ENCODE peak calls at places on chromosomes 11 and 22, in four cellular contexts. S is BJ, I is GM06990, W is body of pancreas. C is an unnamed sample.
A peak's percentile ranks its signal among the peaks of the same experiment; 100 is the strongest.

GRCh38 chr11:129968611-129969419 is 33.8 kb downstream of the PRDM10 start:
- DNase-seq in I (no peak), W (no peak), S (no peak), C (no peak)

GRCh38 chr11:17822021-17822781 is 87.6 kb downstream of the KCNC1 start:
- DNase-seq in I (no peak), S (no peak), W (no peak), C (no peak)

GRCh38 chr11:111684259-111684658 is 81.9 kb downstream of the PPP2R1B start:
- DNase-seq in I (no peak), W (no peak), S (no peak), C (no peak)

GRCh38 chr22:23783496-23784167 is 3.1 kb upstream of the SMARCB1 start:
- DNase-seq in W (no peak), I (no peak), S (no peak), C (no peak)

GRCh38 chr11:102252339-102252891 is 64.9 kb upstream of the BIRC3 start:
- DNase-seq in I (no peak), S (no peak), W (no peak), C (no peak)

GRCh38 chr22:25069758-25070461 is 117.4 kb downstream of the KIAA1671 start:
- DNase-seq in I (no peak), W (no peak), S (no peak), C (no peak)

GRCh38 chr11:123429336-123429735 is 733 bp upstream of the GRAMD1B start:
- DNase-seq in I (no peak), W (no peak), S (peak; percentile 63), C (no peak)

GRCh38 chr22:47345025-47345424 is 582.6 kb downstream of the TBC1D22A start:
- DNase-seq in S (no peak), I (no peak), W (no peak), C (no peak)

GRCh38 chr22:18056161-18056666 is 21.6 kb upstream of the PEX26 start:
- DNase-seq in I (peak; percentile 50), S (peak; percentile 82), W (peak; percentile 27), C (peak; percentile 28)

GRCh38 chr22:32341122-32341740 is 16.4 kb upstream of the RFPL3 start:
- DNase-seq in I (no peak), W (no peak), S (no peak), C (no peak)

GRCh38 chr11:6812391-6813005 is 13.0 kb upstream of the OR6A2 start:
- DNase-seq in W (no peak), S (no peak), I (peak; percentile 17), C (peak; percentile 68)

GRCh38 chr11:125426818-125427528 is 69.1 kb downstream of the FEZ1 start:
- DNase-seq in I (no peak), S (no peak), W (no peak), C (no peak)

GRCh38 chr11:79184285-79184684 is 256.5 kb downstream of the TENM4 start:
- DNase-seq in W (no peak), S (no peak), I (no peak), C (no peak)

GRCh38 chr11:117466966-117467365 is 139.3 kb downstream of the CEP164 start:
- DNase-seq in S (no peak), W (no peak), I (no peak), C (no peak)

GRCh38 chr22:40620464-40621046 is 16.0 kb downstream of the MRTFA start:
- DNase-seq in I (no peak), S (no peak), W (no peak), C (no peak)

GRCh38 chr11:35477871-35478270 is 47.5 kb downstream of the PAMR1 start:
- DNase-seq in W (no peak), I (no peak), S (no peak), C (no peak)

GRCh38 chr11:34602245-34602644 is 18.6 kb upstream of the EHF start:
- DNase-seq in S (no peak), I (no peak), W (peak; percentile 74), C (no peak)

GRCh38 chr11:5364214-5364613 is 12.9 kb downstream of the OR51B6 start:
- DNase-seq in I (no peak), W (no peak), S (peak; percentile 53), C (no peak)

GRCh38 chr22:19352217-19352616 is 60.7 kb upstream of the CLTCL1 start:
- DNase-seq in S (no peak), I (no peak), W (no peak), C (no peak)

GRCh38 chr11:33687733-33688479 is 12.7 kb downstream of the C11orf91 start:
- DNase-seq in I (peak; percentile 18), S (no peak), W (peak; percentile 64), C (peak; percentile 74)

GRCh38 chr22:44918925-44919392 is 90.8 kb downstream of the PHF21B start:
- DNase-seq in I (no peak), S (no peak), W (no peak), C (no peak)

GRCh38 chr22:29689872-29690213 is 30.0 kb upstream of the CABP7 start:
- DNase-seq in S (no peak), I (no peak), W (peak; percentile 56), C (peak; percentile 21)

GRCh38 chr11:57330029-57330428 is 5.3 kb upstream of the TNKS1BP1 start:
- DNase-seq in W (no peak), I (no peak), S (no peak), C (peak; percentile 36)

GRCh38 chr11:128095459-128096096 is 491.8 kb downstream of the ETS1 start:
- DNase-seq in I (no peak), S (peak; percentile 44), W (no peak), C (no peak)

GRCh38 chr22:35043251-35043931 is 22.6 kb upstream of the ISX start:
- DNase-seq in I (no peak), S (no peak), W (no peak), C (peak; percentile 60)

GRCh38 chr11:74311352-74311926 is at the start of gene P4HA3:
- DNase-seq in I (peak; percentile 37), W (peak; percentile 70), S (no peak), C (peak; percentile 18)

GRCh38 chr11:79404325-79404724 is 36.5 kb downstream of the TENM4 start:
- DNase-seq in W (no peak), I (no peak), S (no peak), C (no peak)

GRCh38 chr11:76654980-76655379 is 15.6 kb downstream of the LRRC32 start:
- DNase-seq in I (no peak), W (no peak), S (no peak), C (no peak)

GRCh38 chr22:25013634-25014033 is 61.1 kb downstream of the KIAA1671 start:
- DNase-seq in S (no peak), I (no peak), W (no peak), C (no peak)

GRCh38 chr11:96211433-96211832 is 131.6 kb downstream of the MAML2 start:
- DNase-seq in W (no peak), I (no peak), S (no peak), C (no peak)

GRCh38 chr11:1832989-1833365 is 1.8 kb upstream of the SYT8 start:
- DNase-seq in S (no peak), I (no peak), W (no peak), C (no peak)

GRCh38 chr11:78061088-78061920 is 2.4 kb upstream of the THRSP start:
- DNase-seq in W (peak; percentile 79), S (no peak), I (no peak), C (no peak)

GRCh38 chr11:120249279-120250022 is 9.5 kb downstream of the POU2F3 start:
- DNase-seq in S (no peak), W (no peak), I (no peak), C (peak; percentile 59)

GRCh38 chr11:67572747-67573419 is 10.7 kb upstream of the GSTP1 start:
- DNase-seq in S (no peak), I (no peak), W (peak; percentile 86), C (peak; percentile 73)

GRCh38 chr22:20438678-20439492 is 1.3 kb upstream of the SCARF2 start:
- DNase-seq in I (no peak), S (no peak), W (no peak), C (no peak)

GRCh38 chr22:25219948-25220442 is 556 bp downstream of the CRYBB2 start:
- DNase-seq in W (no peak), I (no peak), S (no peak), C (no peak)

GRCh38 chr22:35467788-35468187 is 67.8 kb downstream of the MCM5 start:
- DNase-seq in I (no peak), S (no peak), W (peak; percentile 62), C (no peak)

GRCh38 chr11:9251306-9251705 is 13.8 kb downstream of the DENND5A start:
- DNase-seq in I (no peak), S (no peak), W (no peak), C (peak; percentile 34)

GRCh38 chr22:24763872-24764485 is 10.5 kb downstream of the PIWIL3 start:
- DNase-seq in I (no peak), S (no peak), W (no peak), C (no peak)

GRCh38 chr11:131674051-131674755 is 303.8 kb downstream of the NTM start:
- DNase-seq in I (peak; percentile 52), S (peak; percentile 51), W (peak; percentile 70), C (peak; percentile 63)

GRCh38 chr11:131672191-131672590 is 301.8 kb downstream of the NTM start:
- DNase-seq in I (no peak), S (no peak), W (peak; percentile 23), C (no peak)

GRCh38 chr11:131670876-131671275 is 300.5 kb downstream of the NTM start:
- DNase-seq in W (no peak), S (no peak), I (no peak), C (no peak)

GRCh38 chr11:131671320-131671719 is 300.9 kb downstream of the NTM start:
- DNase-seq in W (no peak), S (no peak), I (no peak), C (no peak)

DNA sequence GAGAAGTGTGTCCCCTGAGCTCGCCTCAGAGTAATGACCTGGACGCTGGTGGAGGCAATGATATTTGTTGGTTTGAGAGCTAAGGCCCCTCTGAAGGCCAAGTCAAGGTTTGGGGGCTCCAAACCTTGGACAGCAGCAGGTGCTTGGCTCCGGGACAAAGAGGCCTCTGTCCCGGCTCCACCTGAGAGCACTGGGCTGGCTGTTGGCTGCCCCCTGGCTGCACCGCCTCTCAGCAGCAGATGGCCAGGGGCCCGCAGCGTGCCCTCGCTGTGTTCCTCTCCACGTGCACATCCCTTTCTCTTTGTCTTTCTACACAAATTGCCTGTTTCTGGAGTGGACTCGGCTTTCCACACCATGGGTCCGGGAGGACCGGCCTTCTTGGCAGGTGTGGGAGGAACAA is 301.3 kb downstream of the NTM start:
- DNase-seq in I (no peak), S (no peak), W (no peak), C (no peak)
- TF ChIP-seq CTCF in I (no peak), S (no peak), W (no peak), C (no peak)

GRCh38 chr11:86940122-86940777 is 14.9 kb downstream of the FZD4 start:
- DNase-seq in S (no peak), W (peak; percentile 77), I (no peak), C (no peak)
- H3K4me3 ChIP-seq in S (no peak overlapping the region), W (no peak overlapping the region), I (no peak overlapping the region), C (no peak overlapping the region)

DNA sequence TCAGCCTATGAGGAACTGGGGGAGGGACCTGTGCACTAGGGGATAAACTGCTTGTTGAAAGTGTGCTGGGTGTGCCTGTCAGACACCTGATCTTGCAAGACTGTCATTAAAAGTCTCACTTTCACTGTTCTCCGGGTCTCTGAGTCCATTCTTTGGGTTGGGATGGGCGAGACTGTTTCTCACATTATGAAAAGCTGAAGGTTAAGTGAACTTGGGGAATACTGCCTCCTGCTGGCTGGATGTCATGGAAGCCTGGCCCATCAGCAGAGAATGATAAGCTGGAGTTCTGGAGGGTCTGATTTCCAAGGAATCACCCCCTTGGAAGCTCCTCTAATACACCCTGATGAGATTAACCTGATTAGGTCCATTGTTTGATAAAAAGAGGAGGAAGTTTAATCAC is 9.0 kb upstream of the VPREB1 start:
- DNase-seq in I (no peak), S (no peak), W (peak; percentile 34), C (peak; percentile 76)
- TF ChIP-seq CTCF in I (peak; percentile 80), S (peak; percentile 19), W (no peak), C (peak; percentile 60)

GRCh38 chr22:46025973-46026906 is 49.3 kb upstream of the WNT7B start:
- DNase-seq in W (no peak), S (no peak), I (no peak), C (no peak)
- H3K4me3 ChIP-seq in W (no peak overlapping the region), S (no peak overlapping the region), I (no peak overlapping the region), C (no peak overlapping the region)

GRCh38 chr11:118870396-118871343 is 13.0 kb upstream of the CXCR5 start:
- DNase-seq in W (no peak), S (no peak), I (peak; percentile 65), C (peak; percentile 76)
- TF ChIP-seq CTCF in W (no peak), S (peak; percentile 38), I (no peak), C (no peak)

C was measured in GM12865.